ENCODE peak calls at places on chromosome 5, in ten cellular contexts. X, B, P, Y, R, C, F, I, U and S are unnamed samples.

GRCh38 chr5:36060516-36060885 is 6.2 kb downstream of the UGT3A2 start:
- DNase-seq in X (no peak), B (no peak), P (no peak), Y (no peak), R (peak), C (no peak), F (peak), I (no peak), U (no peak), S (no peak)

GRCh38 chr5:96936431-96937221 is 746 bp downstream of the LNPEP start:
- DNase-seq in X (peak), B (peak), P (peak), Y (no peak), R (peak), C (peak), F (peak), I (peak), U (peak), S (peak)

GRCh38 chr5:42250-42649 is 49.7 kb upstream of the PLEKHG4B start:
- DNase-seq in X (no peak), B (no peak), P (no peak), Y (no peak), R (peak), C (peak), F (no peak), I (no peak), U (peak), S (peak)

GRCh38 chr5:148623741-148624140 is 30.6 kb downstream of the HTR4 start:
- DNase-seq in X (no peak), B (no peak), P (no peak), Y (no peak), R (no peak), C (no peak), F (no peak), I (no peak), U (no peak), S (peak)

GRCh38 chr5:82735160-82735789 is 341.9 kb downstream of the TMEM167A start:
- DNase-seq in X (no peak), B (no peak), P (no peak), Y (no peak), R (peak), C (no peak), F (no peak), I (no peak), U (peak), S (peak)

GRCh38 chr5:175548899-175549311 is 70.5 kb downstream of the SFXN1 start:
- DNase-seq in X (no peak), B (no peak), P (no peak), Y (no peak), R (no peak), C (no peak), F (no peak), I (no peak), U (no peak), S (no peak)

GRCh38 chr5:77266291-77266690 is 55.8 kb downstream of the PDE8B start:
- DNase-seq in X (no peak), B (no peak), P (no peak), Y (no peak), R (no peak), C (no peak), F (no peak), I (no peak), U (peak), S (peak)

GRCh38 chr5:15008911-15009310 is 137.3 kb upstream of the ANKH start:
- DNase-seq in X (no peak), B (no peak), P (no peak), Y (no peak), R (no peak), C (no peak), F (no peak), I (no peak), U (no peak), S (no peak)

GRCh38 chr5:131595088-131596033 is 39.7 kb downstream of the RAPGEF6 start:
- DNase-seq in X (no peak), B (no peak), P (no peak), Y (no peak), R (no peak), C (no peak), F (no peak), I (no peak), U (no peak), S (no peak)

GRCh38 chr5:8517461-8517860 is 648.5 kb downstream of the MTRR start:
- DNase-seq in X (no peak), B (no peak), P (no peak), Y (no peak), R (no peak), C (no peak), F (no peak), I (no peak), U (peak), S (peak)

GRCh38 chr5:1466631-1467265 is 21.5 kb upstream of the SLC6A3 start:
- DNase-seq in X (no peak), B (no peak), P (peak), Y (no peak), R (no peak), C (no peak), F (no peak), I (no peak), U (no peak), S (no peak)

GRCh38 chr5:8953016-8953415 is 592.9 kb downstream of the SEMA5A start:
- DNase-seq in X (no peak), B (no peak), P (no peak), Y (no peak), R (no peak), C (no peak), F (peak), I (no peak), U (peak), S (no peak)

GRCh38 chr5:32711693-32712462 is 757 bp downstream of the NPR3 start:
- DNase-seq in X (no peak), B (peak), P (no peak), Y (no peak), R (no peak), C (peak), F (no peak), I (no peak), U (peak), S (peak)

GRCh38 chr5:113578091-113578490 is 64.6 kb downstream of the YTHDC2 start:
- DNase-seq in X (no peak), B (no peak), P (no peak), Y (no peak), R (no peak), C (no peak), F (no peak), I (no peak), U (no peak), S (peak)

GRCh38 chr5:10353241-10354047 is at the start of gene MARCHF6:
- DNase-seq in X (peak), B (peak), P (peak), Y (peak), R (peak), C (peak), F (peak), I (peak), U (peak), S (peak)

GRCh38 chr5:92215116-92215515 is 832.0 kb upstream of the ARRDC3 start:
- DNase-seq in X (no peak), B (no peak), P (no peak), Y (no peak), R (no peak), C (no peak), F (no peak), I (no peak), U (no peak), S (no peak)

GRCh38 chr5:24855485-24855884 is 210.7 kb upstream of the CDH10 start:
- DNase-seq in X (no peak), B (no peak), P (no peak), Y (no peak), R (no peak), C (no peak), F (no peak), I (no peak), U (no peak), S (no peak)

GRCh38 chr5:132104561-132104960 is 31.0 kb downstream of the CSF2 start:
- DNase-seq in X (no peak), B (peak), P (no peak), Y (no peak), R (no peak), C (no peak), F (no peak), I (no peak), U (peak), S (peak)

GRCh38 chr5:58383459-58383858 is 76.4 kb downstream of the PLK2 start:
- DNase-seq in X (no peak), B (no peak), P (no peak), Y (no peak), R (no peak), C (no peak), F (no peak), I (no peak), U (no peak), S (peak)

GRCh38 chr5:135546912-135547311 is 11.1 kb upstream of the NEUROG1 start:
- DNase-seq in X (no peak), B (no peak), P (no peak), Y (no peak), R (no peak), C (no peak), F (no peak), I (no peak), U (no peak), S (no peak)

GRCh38 chr5:81768960-81769452 is 18.1 kb upstream of the SSBP2 start:
- DNase-seq in X (no peak), B (peak), P (no peak), Y (peak), R (no peak), C (no peak), F (no peak), I (no peak), U (peak), S (peak)

GRCh38 chr5:1666812-1667588 is 132.6 kb downstream of the MRPL36 start:
- DNase-seq in X (no peak), B (peak), P (no peak), Y (no peak), R (peak), C (peak), F (peak), I (peak), U (no peak), S (no peak)

GRCh38 chr5:171600736-171601265 is 181.4 kb downstream of the FGF18 start:
- DNase-seq in X (no peak), B (no peak), P (no peak), Y (peak), R (no peak), C (no peak), F (no peak), I (no peak), U (peak), S (no peak)

GRCh38 chr5:82513739-82514138 is 235.6 kb upstream of the RPS23 start:
- DNase-seq in X (no peak), B (no peak), P (no peak), Y (no peak), R (no peak), C (no peak), F (no peak), I (no peak), U (no peak), S (no peak)

GRCh38 chr5:36177715-36178556 is 26.0 kb downstream of the SKP2 start:
- DNase-seq in X (no peak), B (peak), P (no peak), Y (peak), R (peak), C (no peak), F (peak), I (peak), U (peak), S (peak)

GRCh38 chr5:167050568-167051214 is 1240.8 kb upstream of the WWC1 start:
- DNase-seq in X (no peak), B (peak), P (no peak), Y (no peak), R (peak), C (peak), F (peak), I (no peak), U (peak), S (no peak)

GRCh38 chr5:167451091-167451490 is 840.4 kb upstream of the WWC1 start:
- DNase-seq in X (no peak), B (no peak), P (no peak), Y (no peak), R (no peak), C (no peak), F (no peak), I (no peak), U (no peak), S (no peak)

GRCh38 chr5:38431242-38431853 is 125.1 kb downstream of the LIFR start:
- DNase-seq in X (no peak), B (no peak), P (no peak), Y (no peak), R (no peak), C (no peak), F (no peak), I (no peak), U (no peak), S (no peak)

GRCh38 chr5:140969880-140970279 is 3.6 kb downstream of the PCDHAC2 start:
- DNase-seq in X (no peak), B (no peak), P (no peak), Y (no peak), R (no peak), C (no peak), F (no peak), I (no peak), U (no peak), S (no peak)

GRCh38 chr5:143080407-143080806 is 310.2 kb downstream of the ARHGAP26 start:
- DNase-seq in X (no peak), B (no peak), P (no peak), Y (no peak), R (no peak), C (no peak), F (no peak), I (no peak), U (no peak), S (no peak)

GRCh38 chr5:172303090-172303995 is 19.8 kb upstream of the UBTD2 start:
- DNase-seq in X (no peak), B (no peak), P (no peak), Y (no peak), R (no peak), C (no peak), F (no peak), I (no peak), U (peak), S (peak)

GRCh38 chr5:140398379-140398811 is 3.2 kb upstream of the ANKHD1 start:
- DNase-seq in X (no peak), B (peak), P (no peak), Y (no peak), R (no peak), C (no peak), F (no peak), I (no peak), U (peak), S (peak)

GRCh38 chr5:1527533-1528205 is 3.9 kb upstream of the LPCAT1 start:
- DNase-seq in X (no peak), B (no peak), P (no peak), Y (no peak), R (no peak), C (no peak), F (no peak), I (no peak), U (no peak), S (no peak)

GRCh38 chr5:60494635-60495034 is 205.3 kb downstream of the DEPDC1B start:
- DNase-seq in X (no peak), B (no peak), P (no peak), Y (no peak), R (no peak), C (no peak), F (no peak), I (no peak), U (no peak), S (no peak)

GRCh38 chr5:84436866-84437265 is 52.2 kb upstream of the EDIL3 start:
- DNase-seq in X (no peak), B (no peak), P (no peak), Y (no peak), R (no peak), C (no peak), F (no peak), I (no peak), U (peak), S (peak)

GRCh38 chr5:1545798-1546355 is 22.1 kb upstream of the LPCAT1 start:
- DNase-seq in X (no peak), B (peak), P (no peak), Y (no peak), R (peak), C (no peak), F (peak), I (peak), U (no peak), S (peak)

GRCh38 chr5:171835066-171835465 is 49.4 kb downstream of the SMIM23 start:
- DNase-seq in X (no peak), B (no peak), P (peak), Y (no peak), R (no peak), C (no peak), F (no peak), I (no peak), U (no peak), S (peak)

GRCh38 chr5:15634771-15635347 is 134.9 kb downstream of the FBXL7 start:
- DNase-seq in X (no peak), B (no peak), P (no peak), Y (no peak), R (no peak), C (no peak), F (no peak), I (no peak), U (no peak), S (no peak)